ENCODE peak calls at places on chromosomes 16 and 17, in eight cellular contexts. W, X, E, L, M, P, N and C are unnamed samples.

GRCh38 chr16:89135166-89135565 is 36.4 kb upstream of the CDH15 start:
- DNase-seq in W (no peak), X (no peak), E (no peak), L (no peak), M (no peak), P (no peak), N (no peak), C (no peak)

GRCh38 chr17:31078290-31078689 is 16.5 kb upstream of the NF1 start:
- DNase-seq in W (peak; percentile 53), X (no peak), E (no peak), L (no peak), M (no peak), P (no peak), N (no peak), C (no peak)

GRCh38 chr17:29495011-29495410 is 71.8 kb downstream of the ABHD15 start:
- DNase-seq in W (peak; percentile 44), X (peak; percentile 17), E (no peak), L (no peak), M (peak; percentile 79), P (no peak), N (peak; percentile 13), C (no peak)

GRCh38 chr16:88593489-88593888 is 23.3 kb downstream of the ZC3H18 start:
- DNase-seq in W (no peak), X (no peak), E (no peak), L (no peak), M (no peak), P (no peak), N (no peak), C (no peak)

GRCh38 chr17:8162232-8162996 is at the start of gene VAMP2:
- DNase-seq in W (peak; percentile 66), X (peak; percentile 79), E (peak; percentile 76), L (peak; percentile 58), M (peak; percentile 95), P (peak; percentile 90), N (peak; percentile 66), C (no peak)

GRCh38 chr16:88685156-88686061 is 898 bp downstream of the SNAI3 start:
- DNase-seq in W (peak; percentile 25), X (peak; percentile 58), E (no peak), L (no peak), M (peak; percentile 86), P (peak; percentile 52), N (peak; percentile 70), C (peak; percentile 48)

GRCh38 chr16:89828199-89828869 is at the start of gene SPIRE2:
- DNase-seq in W (peak; percentile 58), X (peak; percentile 84), E (peak; percentile 52), L (peak; percentile 72), M (peak; percentile 91), P (peak; percentile 96), N (peak; percentile 81), C (peak; percentile 37)

GRCh38 chr17:30256756-30257506 is 21.4 kb upstream of the SLC6A4 start:
- DNase-seq in W (no peak), X (peak; percentile 52), E (no peak), L (no peak), M (peak; percentile 80), P (no peak), N (peak; percentile 67), C (peak; percentile 28)

GRCh38 chr16:35574454-35575431 is 2115.3 kb downstream of the TP53TG3F start:
- DNase-seq in W (no peak), X (no peak), E (no peak), L (no peak), M (no peak), P (no peak), N (no peak), C (no peak)

GRCh38 chr16:3188925-3189825 is 1.2 kb downstream of the OR1F1 start:
- DNase-seq in W (peak; percentile 76), X (peak; percentile 54), E (no peak), L (no peak), M (peak; percentile 73), P (peak; percentile 75), N (peak; percentile 80), C (peak; percentile 76)

GRCh38 chr17:75683467-75684041 is 16.4 kb downstream of the SAP30BP start:
- DNase-seq in W (peak; percentile 90), X (peak; percentile 44), E (no peak), L (peak; percentile 98), M (peak; percentile 96), P (no peak), N (peak; percentile 61), C (peak; percentile 75)

GRCh38 chr17:21286771-21287702 is 2.5 kb downstream of the MAP2K3 start:
- DNase-seq in W (peak; percentile 59), X (no peak), E (no peak), L (peak; percentile 95), M (no peak), P (no peak), N (no peak), C (no peak)

GRCh38 chr17:38922538-38923291 is 2.7 kb upstream of the LASP1NB start:
- DNase-seq in W (peak; percentile 15), X (peak; percentile 90), E (peak; percentile 44), L (peak; percentile 78), M (peak; percentile 54), P (peak; percentile 83), N (peak; percentile 61), C (no peak)

GRCh38 chr17:2631211-2631610 is 37.8 kb downstream of the PAFAH1B1 start:
- DNase-seq in W (peak; percentile 14), X (no peak), E (no peak), L (no peak), M (no peak), P (peak; percentile 27), N (no peak), C (no peak)
- H3K27ac ChIP-seq in W (no peak overlapping the region), X (peak overlapping the region; percentile 58), E (no peak overlapping the region), L (no peak overlapping the region), M (no peak overlapping the region), P (peak overlapping the region; percentile 24), N (no peak overlapping the region), C (no peak overlapping the region)

GRCh38 chr16:17414421-17414820 is 56.3 kb downstream of the XYLT1 start:
- DNase-seq in W (no peak), X (no peak), E (no peak), L (no peak), M (no peak), P (no peak), N (no peak), C (no peak)
- H3K4me3 ChIP-seq in W (no peak overlapping the region), X (no peak overlapping the region), E (no peak overlapping the region), L (no peak overlapping the region), M (no peak overlapping the region), P (no peak overlapping the region), N (no peak overlapping the region), C (no peak overlapping the region)

GRCh38 chr16:69318177-69318910 is 7.2 kb downstream of the VPS4A start:
- DNase-seq in W (no peak), X (no peak), E (no peak), L (no peak), M (no peak), P (no peak), N (no peak), C (no peak)
- H3K27ac ChIP-seq in W (no peak overlapping the region), X (no peak overlapping the region), E (no peak overlapping the region), L (no peak overlapping the region), M (no peak overlapping the region), P (no peak overlapping the region), N (no peak overlapping the region), C (no peak overlapping the region)

GRCh38 chr16:71900336-71900735 is 5.0 kb downstream of the IST1 start:
- DNase-seq in W (no peak), X (peak; percentile 38), E (no peak), L (no peak), M (peak; percentile 11), P (no peak), N (peak; percentile 28), C (no peak)
- H3K4me3 ChIP-seq in W (no peak overlapping the region), X (no peak overlapping the region), E (no peak overlapping the region), L (no peak overlapping the region), M (no peak overlapping the region), P (no peak overlapping the region), N (peak overlapping the region; percentile 16), C (no peak overlapping the region)

GRCh38 chr16:72924487-72924886 is 123.4 kb downstream of the ZFHX3 start:
- DNase-seq in W (no peak), X (no peak), E (no peak), L (no peak), M (no peak), P (no peak), N (no peak), C (no peak)

GRCh38 chr16:72923757-72924156 is 124.2 kb downstream of the ZFHX3 start:
- DNase-seq in W (no peak), X (no peak), E (no peak), L (no peak), M (no peak), P (no peak), N (no peak), C (no peak)

GRCh38 chr16:72922714-72923113 is 125.2 kb downstream of the ZFHX3 start:
- DNase-seq in W (no peak), X (no peak), E (no peak), L (no peak), M (no peak), P (no peak), N (no peak), C (no peak)

GRCh38 chr16:72921106-72921505 is 126.8 kb downstream of the ZFHX3 start:
- DNase-seq in W (no peak), X (no peak), E (no peak), L (no peak), M (no peak), P (no peak), N (no peak), C (no peak)

DNA sequence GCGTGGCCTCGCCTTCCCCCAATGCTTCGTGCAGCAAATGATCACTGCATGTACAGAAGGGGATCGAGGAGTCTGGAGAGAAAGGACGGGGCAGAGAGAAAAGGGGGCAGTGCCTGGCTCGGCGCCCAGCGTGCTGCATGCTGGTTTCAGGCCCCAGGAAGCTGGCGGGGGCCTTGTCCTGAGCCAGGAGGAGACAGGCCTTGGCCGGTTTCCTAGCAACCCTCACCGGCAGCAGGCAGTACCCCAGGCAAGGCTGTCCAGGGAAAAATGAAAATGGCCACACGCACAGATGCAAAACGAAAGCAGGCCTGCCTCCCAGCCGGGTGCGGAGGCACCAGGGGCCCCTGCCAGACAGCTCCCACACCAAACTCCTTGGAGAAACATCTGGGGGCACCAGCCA is 126.3 kb downstream of the ZFHX3 start:
- DNase-seq in W (no peak), X (peak; percentile 75), E (no peak), L (no peak), M (peak; percentile 36), P (no peak), N (no peak), C (peak; percentile 72)
- H3K27ac ChIP-seq in W (no peak overlapping the region), X (no peak overlapping the region), E (no peak overlapping the region), L (no peak overlapping the region), M (no peak overlapping the region), P (no peak overlapping the region), N (no peak overlapping the region), C (peak overlapping the region; percentile 48)